ENCODE peak calls at places on chromosomes 11 and 22, in eight cellular contexts. Q is H1, I is neural progenitor cell, T is astrocyte, C is K562, A is HCT116, G is IMR-90, J is GM23248. F is an unnamed sample.

GRCh38 chr22:32897400-32897799 is 95.9 kb downstream of the TIMP3 start:
- DNase-seq in Q (no peak), I (no peak), T (peak; percentile 87), C (no peak), A (no peak), G (peak; percentile 43), J (peak; percentile 84), F (no peak)

GRCh38 chr11:38416141-38416540 is 1818.1 kb upstream of the RAG2 start:
- DNase-seq in Q (no peak), I (no peak), T (peak; percentile 25), C (no peak), A (no peak), G (no peak), J (no peak), F (peak; percentile 34)

GRCh38 chr11:77322506-77322905 is 21.0 kb upstream of the GDPD4 start:
- DNase-seq in Q (no peak), I (no peak), T (peak; percentile 95), C (no peak), A (no peak), G (peak; percentile 89), J (peak; percentile 76), F (peak; percentile 94)

GRCh38 chr11:96878299-96879051 is 488.7 kb downstream of the JRKL start:
- DNase-seq in Q (no peak), I (no peak), T (no peak), C (no peak), A (no peak), G (no peak), J (no peak), F (no peak)

GRCh38 chr11:68045900-68046299 is 7.1 kb downstream of the TCIRG1 start:
- DNase-seq in Q (no peak), I (no peak), T (no peak), C (no peak), A (no peak), G (no peak), J (no peak), F (no peak)

GRCh38 chr11:116918925-116919653 is 81.7 kb upstream of the APOA1 start:
- DNase-seq in Q (no peak), I (no peak), T (no peak), C (no peak), A (no peak), G (no peak), J (no peak), F (no peak)

GRCh38 chr22:50282361-50283144 is 12.4 kb upstream of the MAPK11 start:
- DNase-seq in Q (no peak), I (no peak), T (peak; percentile 78), C (no peak), A (peak; percentile 77), G (peak; percentile 77), J (peak; percentile 74), F (peak; percentile 48)

GRCh38 chr11:6357222-6357621 is 33.1 kb upstream of the SMPD1 start:
- DNase-seq in Q (no peak), I (no peak), T (peak; percentile 92), C (peak; percentile 42), A (peak; percentile 22), G (peak; percentile 95), J (peak; percentile 99), F (peak; percentile 95)

GRCh38 chr22:27336151-27337090 is 465.1 kb downstream of the MN1 start:
- DNase-seq in Q (no peak), I (no peak), T (peak; percentile 94), C (no peak), A (no peak), G (no peak), J (no peak), F (no peak)

GRCh38 chr22:42066937-42067336 is 3.7 kb downstream of the NAGA start:
- DNase-seq in Q (no peak), I (no peak), T (no peak), C (no peak), A (no peak), G (no peak), J (no peak), F (no peak)

GRCh38 chr11:73310661-73311393 is 2.8 kb downstream of the ARHGEF17 start:
- DNase-seq in Q (no peak), I (no peak), T (no peak), C (no peak), A (no peak), G (no peak), J (no peak), F (no peak)

GRCh38 chr11:62394825-62395538 is 23.9 kb upstream of the SCGB1A1 start:
- DNase-seq in Q (no peak), I (peak; percentile 87), T (peak; percentile 66), C (peak; percentile 57), A (peak; percentile 61), G (peak; percentile 80), J (peak; percentile 91), F (peak; percentile 88)

GRCh38 chr11:67420147-67420645 is 4.7 kb downstream of the CARNS1 start:
- DNase-seq in Q (no peak), I (no peak), T (no peak), C (no peak), A (no peak), G (no peak), J (no peak), F (no peak)

GRCh38 chr22:27795053-27795452 is 6.5 kb downstream of the MN1 start:
- DNase-seq in Q (no peak), I (peak; percentile 76), T (no peak), C (no peak), A (no peak), G (no peak), J (peak; percentile 35), F (no peak)

GRCh38 chr11:73249858-73250773 is 22.0 kb upstream of the P2RY6 start:
- DNase-seq in Q (no peak), I (no peak), T (no peak), C (no peak), A (no peak), G (no peak), J (no peak), F (no peak)

GRCh38 chr11:120130176-120130980 is 7.5 kb downstream of the TRIM29 start:
- DNase-seq in Q (no peak), I (no peak), T (no peak), C (no peak), A (no peak), G (no peak), J (no peak), F (no peak)

GRCh38 chr22:25453557-25453956 is 110.9 kb upstream of the GRK3 start:
- DNase-seq in Q (no peak), I (no peak), T (no peak), C (no peak), A (no peak), G (no peak), J (no peak), F (no peak)

GRCh38 chr11:14249121-14249963 is 109.6 kb downstream of the RRAS2 start:
- DNase-seq in Q (no peak), I (peak; percentile 87), T (peak; percentile 8), C (peak; percentile 68), A (peak; percentile 27), G (peak; percentile 53), J (peak; percentile 72), F (peak; percentile 21)

GRCh38 chr11:22276535-22276934 is 61.6 kb upstream of the SLC17A6 start:
- DNase-seq in Q (no peak), I (no peak), T (no peak), C (no peak), A (no peak), G (no peak), J (no peak), F (no peak)

GRCh38 chr11:2944953-2945756 is 15.9 kb upstream of the PHLDA2 start:
- DNase-seq in Q (peak; percentile 39), I (peak; percentile 86), T (peak; percentile 88), C (no peak), A (no peak), G (peak; percentile 90), J (peak; percentile 98), F (peak; percentile 92)

GRCh38 chr11:114159802-114160588 is 100.5 kb downstream of the ZBTB16 start:
- DNase-seq in Q (no peak), I (peak; percentile 55), T (peak; percentile 87), C (peak; percentile 92), A (peak; percentile 68), G (peak; percentile 90), J (peak; percentile 93), F (peak; percentile 99)

DNA sequence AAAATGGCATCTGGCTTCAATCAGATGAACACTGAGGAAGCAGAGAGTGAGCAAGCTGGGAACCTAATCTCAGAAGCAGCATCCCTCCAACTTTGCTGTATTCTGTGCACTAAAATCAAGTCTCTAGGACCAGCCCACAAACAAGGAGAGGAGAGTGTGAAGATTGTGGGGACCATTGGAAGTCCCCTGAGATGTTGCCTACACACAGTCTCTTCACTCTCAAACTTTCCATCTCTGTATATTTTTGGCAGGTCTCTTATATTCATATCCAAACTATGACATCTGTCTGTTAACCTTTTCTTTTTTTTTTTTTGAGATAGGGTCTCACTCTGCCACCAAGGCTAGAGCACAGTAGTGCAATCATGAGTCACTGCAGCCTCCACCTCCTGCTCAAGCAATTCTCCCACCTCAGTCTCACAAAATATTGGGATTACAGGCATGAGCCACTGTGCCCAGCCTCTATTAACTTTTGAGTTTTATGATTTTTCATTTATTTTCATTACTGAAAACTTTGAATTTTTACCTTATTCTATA is 1096.4 kb downstream of the TBC1D22A start:
- DNase-seq in Q (no peak), I (no peak), T (no peak), C (no peak), A (no peak), G (no peak), J (no peak), F (no peak)
- H3K9me3 ChIP-seq in Q (peaks cover 25% of the 10 kb centered on the region), I (no peaks in the 10 kb centered on the region), T (peaks cover 3% of the 10 kb centered on the region), C (no peaks in the 10 kb centered on the region), A (no peaks in the 10 kb centered on the region), G (peaks cover 25% of the 10 kb centered on the region), J (no peaks in the 10 kb centered on the region), F (no peaks in the 10 kb centered on the region)

DNA sequence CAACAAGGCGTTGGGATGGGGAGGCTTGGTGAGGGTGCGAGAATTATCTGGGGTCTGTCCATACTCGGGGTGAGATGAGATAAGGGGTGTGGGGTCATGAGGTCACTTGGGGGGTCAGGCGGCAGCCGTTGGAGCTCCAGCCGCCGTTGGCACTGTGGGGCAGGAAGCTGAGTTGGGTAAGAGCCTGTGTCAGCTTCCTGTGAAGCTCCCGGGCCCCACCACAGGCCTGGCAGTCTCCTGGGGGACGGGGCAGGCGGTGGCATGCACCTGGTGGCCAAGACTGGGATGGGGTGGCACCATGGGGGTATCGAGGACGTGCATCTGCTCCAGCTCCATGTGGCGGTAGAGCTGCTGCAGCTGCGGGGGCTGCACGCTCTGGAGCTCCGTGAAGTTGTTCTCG is 7.1 kb upstream of the MYBPC3 start:
- DNase-seq in Q (no peak), I (no peak), T (no peak), C (no peak), A (no peak), G (no peak), J (no peak), F (no peak)
- H2AFZ ChIP-seq in Q (no peak overlapping the region), I (no peak overlapping the region), T (no peak overlapping the region), C (no peak overlapping the region), A (no peak overlapping the region), G (no peak overlapping the region), J (no peak overlapping the region), F (no peak overlapping the region)

GRCh38 chr11:10388574-10388973 is 66.5 kb upstream of the AMPD3 start:
- DNase-seq in Q (no peak), I (no peak), T (no peak), C (no peak), A (no peak), G (no peak), J (peak; percentile 14), F (no peak)
- H3K9ac ChIP-seq in Q (no peak overlapping the region), I (no peak overlapping the region), T (no peak overlapping the region), C (no peak overlapping the region), A (no peak overlapping the region), G (no peak overlapping the region), J (no peak overlapping the region), F (no peak overlapping the region)

DNA sequence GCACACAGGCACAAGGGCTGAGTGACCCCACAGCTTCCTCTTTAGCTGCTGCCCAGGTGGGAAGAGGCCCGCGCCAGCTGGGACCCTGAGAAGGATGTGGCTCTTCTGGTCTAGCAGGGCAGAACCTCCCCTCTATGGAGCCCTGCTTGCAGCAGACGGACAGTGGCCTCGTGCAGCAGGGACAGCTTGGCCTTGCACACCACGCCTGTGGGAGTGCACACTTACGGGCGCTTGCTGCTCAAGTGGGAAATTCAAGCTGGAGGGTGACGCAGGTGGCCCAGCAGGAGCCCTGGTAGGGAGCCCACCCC is 971.4 kb downstream of the BRD1 start:
- DNase-seq in Q (no peak), I (no peak), T (no peak), C (no peak), A (no peak), G (no peak), J (no peak), F (no peak)
- H3K9me3 ChIP-seq in Q (no peaks in the 10 kb centered on the region), I (no peaks in the 10 kb centered on the region), T (peaks cover 12% of the 10 kb centered on the region), C (no peaks in the 10 kb centered on the region), A (no peaks in the 10 kb centered on the region), G (peaks cover 65% of the 10 kb centered on the region), J (no peaks in the 10 kb centered on the region), F (no peaks in the 10 kb centered on the region)